ENCODE peak calls at places on chromosomes 13 and 19, in nine cellular contexts. O is CD4-positive, alpha-beta T cell; E is pancreas; G is glutamatergic neuron; Y is WTC11; N is heart right ventricle; Q is cardiac fibroblast; M is thoracic aorta; S is AG09309. Z is an unnamed sample.

GRCh38 chr19:14118165-14119051 is 846 bp upstream of the PRKACA start:
- DNase-seq in O (peak; percentile 41), E (peak; percentile 57), G (peak; percentile 25), Y (no peak), N (peak; percentile 78), Q (peak; percentile 88), M (no peak), S (peak; percentile 70), Z (no peak)

GRCh38 chr19:336067-336614 is 8.5 kb downstream of the MIER2 start:
- DNase-seq in O (no peak), E (no peak), G (no peak), Y (no peak), N (no peak), Q (peak; percentile 11), M (no peak), S (no peak), Z (no peak)

GRCh38 chr13:79989251-79989661 is 351.7 kb downstream of the SPRY2 start:
- DNase-seq in O (no peak), E (no peak), G (no peak), Y (no peak), N (no peak), Q (no peak), M (no peak), S (peak; percentile 24), Z (no peak)

GRCh38 chr19:43425567-43426392 is 11.1 kb downstream of the TEX101 start:
- DNase-seq in O (no peak), E (peak; percentile 56), G (no peak), Y (no peak), N (no peak), Q (peak; percentile 24), M (no peak), S (no peak), Z (no peak)

GRCh38 chr13:99617474-99618255 is 116.4 kb downstream of the TM9SF2 start:
- DNase-seq in O (peak; percentile 16), E (no peak), G (peak; percentile 76), Y (peak; percentile 73), N (peak; percentile 38), Q (peak; percentile 73), M (no peak), S (peak; percentile 69), Z (peak; percentile 65)

GRCh38 chr13:30303269-30303668 is 4.1 kb downstream of the KATNAL1 start:
- DNase-seq in O (no peak), E (no peak), G (no peak), Y (no peak), N (no peak), Q (no peak), M (no peak), S (no peak), Z (no peak)

GRCh38 chr13:44132710-44133109 is 240.9 kb upstream of the SERP2 start:
- DNase-seq in O (no peak), E (peak; percentile 47), G (no peak), Y (no peak), N (peak; percentile 79), Q (peak; percentile 82), M (peak; percentile 59), S (no peak), Z (no peak)

GRCh38 chr19:45050036-45050435 is 11.2 kb downstream of the CLASRP start:
- DNase-seq in O (no peak), E (no peak), G (no peak), Y (no peak), N (no peak), Q (no peak), M (no peak), S (no peak), Z (no peak)

GRCh38 chr13:112545866-112546265 is 42.1 kb downstream of the TUBGCP3 start:
- DNase-seq in O (no peak), E (no peak), G (no peak), Y (no peak), N (no peak), Q (peak; percentile 78), M (no peak), S (peak; percentile 63), Z (no peak)

GRCh38 chr19:5694167-5694951 is 4.3 kb downstream of the RPL36 start:
- DNase-seq in O (no peak), E (no peak), G (no peak), Y (no peak), N (no peak), Q (no peak), M (no peak), S (no peak), Z (no peak)

DNA sequence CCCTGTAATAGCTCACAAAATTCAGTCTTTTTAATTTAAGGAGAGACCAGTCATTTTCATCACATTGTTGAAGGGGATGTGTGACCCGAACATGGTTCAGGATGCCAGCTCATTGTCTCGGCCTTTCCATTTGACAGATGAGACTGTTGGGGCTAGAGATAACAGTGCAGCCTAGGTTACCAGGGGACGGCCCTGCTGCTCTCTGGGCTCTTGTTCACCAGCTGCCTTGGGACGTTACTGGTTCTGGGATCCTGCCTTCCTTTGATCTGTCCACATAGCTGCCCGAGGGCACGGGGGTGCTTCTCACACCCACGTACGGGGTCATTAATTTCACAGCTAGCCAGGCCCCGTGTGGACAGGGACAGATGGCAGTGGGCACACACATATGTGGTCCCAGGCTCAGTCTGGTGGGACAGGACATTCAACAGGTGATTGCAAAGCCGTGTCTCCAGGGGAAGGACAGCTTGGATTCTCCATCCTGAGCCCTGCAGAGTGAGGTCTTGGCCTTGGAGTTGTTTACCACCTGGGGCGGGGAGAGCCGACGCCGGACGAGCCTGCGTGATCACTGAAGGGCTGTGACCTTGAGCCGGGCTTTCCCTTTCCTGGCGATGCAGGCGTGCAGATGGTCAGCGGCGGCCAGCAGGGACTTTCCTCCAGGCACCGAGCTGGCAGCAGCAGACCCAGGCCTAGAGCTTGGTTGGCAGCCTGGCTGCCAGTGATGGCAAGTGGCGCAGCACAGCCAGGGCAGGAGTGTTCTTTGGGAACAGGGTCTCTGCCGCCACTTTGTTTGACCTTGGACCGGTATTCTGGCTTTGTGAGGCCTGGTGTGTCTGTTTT is 26.7 kb upstream of the NPAS1 start:
- DNase-seq in O (no peak), E (peak; percentile 61), G (no peak), Y (no peak), N (peak; percentile 52), Q (no peak), M (no peak), S (no peak), Z (no peak)
- TF ChIP-seq CTCF in O (no peak), E (no peak), G (no peak), Y (no peak), N (no peak), Q (no peak), M (no peak), S (no peak), Z (no peak)

GRCh38 chr13:78806457-78806856 is 147.5 kb upstream of the OBI1 start:
- DNase-seq in O (no peak), E (no peak), G (no peak), Y (no peak), N (no peak), Q (no peak), M (no peak), S (no peak), Z (no peak)
- TF ChIP-seq CTCF in O (peak; percentile 11), E (no peak), G (peak; percentile 57), Y (no peak), N (no peak), Q (peak; percentile 38), M (no peak), S (no peak), Z (peak; percentile 46)

GRCh38 chr19:50358483-50359431 is 6.7 kb downstream of the NAPSA start:
- DNase-seq in O (peak; percentile 75), E (peak; percentile 69), G (no peak), Y (no peak), N (peak; percentile 55), Q (peak; percentile 61), M (no peak), S (no peak), Z (no peak)

GRCh38 chr19:50359432-50359818 is 6.0 kb downstream of the NAPSA start:
- DNase-seq in O (no peak), E (no peak), G (no peak), Y (no peak), N (no peak), Q (no peak), M (no peak), S (no peak), Z (no peak)

GRCh38 chr19:50361290-50362029 is 4.0 kb downstream of the NAPSA start:
- DNase-seq in O (no peak), E (no peak), G (no peak), Y (peak; percentile 36), N (no peak), Q (no peak), M (no peak), S (no peak), Z (no peak)

GRCh38 chr19:50356691-50357177 is 8.7 kb downstream of the NAPSA start:
- DNase-seq in O (no peak), E (no peak), G (no peak), Y (no peak), N (no peak), Q (no peak), M (no peak), S (no peak), Z (no peak)

GRCh38 chr19:50357178-50358100 is 8.0 kb downstream of the NAPSA start:
- DNase-seq in O (peak; percentile 86), E (peak; percentile 67), G (peak; percentile 70), Y (peak; percentile 86), N (peak; percentile 75), Q (peak; percentile 62), M (peak; percentile 24), S (no peak), Z (peak; percentile 67)
- TF ChIP-seq CTCF in O (peak; percentile 92), E (peak; percentile 74), G (peak; percentile 90), Y (peak; percentile 78), N (peak; percentile 87), Q (peak; percentile 82), M (peak; percentile 89), S (peak; percentile 85), Z (peak; percentile 83)

GRCh38 chr19:10963865-10964264 is 3.0 kb downstream of the SMARCA4 start:
- DNase-seq in O (no peak), E (no peak), G (no peak), Y (no peak), N (no peak), Q (no peak), M (no peak), S (no peak), Z (no peak)

GRCh38 chr19:10965398-10965797 is 4.6 kb downstream of the SMARCA4 start:
- DNase-seq in O (no peak), E (no peak), G (no peak), Y (no peak), N (no peak), Q (no peak), M (no peak), S (no peak), Z (no peak)

GRCh38 chr19:10966809-10967208 is 6.0 kb downstream of the SMARCA4 start:
- DNase-seq in O (no peak), E (no peak), G (no peak), Y (no peak), N (no peak), Q (no peak), M (no peak), S (no peak), Z (no peak)

GRCh38 chr19:10962863-10963262 is 2.0 kb downstream of the SMARCA4 start:
- DNase-seq in O (no peak), E (no peak), G (no peak), Y (no peak), N (no peak), Q (no peak), M (no peak), S (no peak), Z (no peak)

DNA sequence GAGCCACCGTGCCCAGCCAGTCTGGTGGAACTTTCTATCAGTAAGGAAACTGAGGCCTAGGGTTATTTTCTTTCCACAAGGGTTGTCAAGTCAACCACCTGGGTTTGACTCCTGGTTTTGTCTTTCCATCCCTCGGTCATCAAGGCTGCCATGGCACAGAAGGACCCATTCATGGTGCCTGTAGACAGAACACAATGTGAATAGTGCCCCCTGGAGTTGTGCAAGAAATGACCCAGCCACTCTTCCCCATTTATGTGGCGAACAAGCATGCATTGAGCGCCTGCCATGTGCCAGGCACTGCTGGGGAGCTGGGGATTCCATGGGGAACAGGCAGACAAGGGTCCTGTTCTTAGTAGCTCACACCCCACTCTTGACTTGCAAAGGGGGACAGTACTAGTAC is 4.1 kb downstream of the SMARCA4 start:
- DNase-seq in O (no peak), E (no peak), G (no peak), Y (no peak), N (no peak), Q (no peak), M (no peak), S (no peak), Z (no peak)
- TF ChIP-seq CTCF in O (no peak), E (no peak), G (no peak), Y (no peak), N (no peak), Q (no peak), M (no peak), S (no peak), Z (peak; percentile 33)